ENCODE peak calls at places on chromosomes 7 and 10, in five cellular contexts. P, F, R, T and K are unnamed samples.

GRCh38 chr7:5661941-5662340 is 119.5 kb downstream of the RNF216 start:
- DNase-seq in P (no peak), F (peak; percentile 24), R (no peak), T (no peak), K (no peak)

GRCh38 chr10:31401287-31401686 is 82.3 kb downstream of the ZEB1 start:
- DNase-seq in P (no peak), F (no peak), R (no peak), T (no peak), K (no peak)

GRCh38 chr10:18359839-18360238 is 219.6 kb downstream of the CACNB2 start:
- DNase-seq in P (no peak), F (no peak), R (no peak), T (no peak), K (no peak)

GRCh38 chr7:45120-46090 is 147.0 kb upstream of the FAM20C start:
- DNase-seq in P (peak; percentile 11), F (no peak), R (no peak), T (no peak), K (no peak)

GRCh38 chr7:26035552-26035951 is 116.4 kb upstream of the NFE2L3 start:
- DNase-seq in P (no peak), F (no peak), R (peak; percentile 9), T (no peak), K (no peak)

GRCh38 chr10:126640391-126640790 is 30.1 kb downstream of the C10orf90 start:
- DNase-seq in P (no peak), F (no peak), R (no peak), T (no peak), K (no peak)

GRCh38 chr10:34916368-34916767 is 101.3 kb upstream of the PARD3 start:
- DNase-seq in P (no peak), F (no peak), R (no peak), T (no peak), K (no peak)

GRCh38 chr10:63250032-63250431 is 116.9 kb downstream of the NRBF2 start:
- DNase-seq in P (no peak), F (no peak), R (no peak), T (no peak), K (no peak)

GRCh38 chr10:108469940-108470339 is 1305.4 kb upstream of the SORCS1 start:
- DNase-seq in P (no peak), F (no peak), R (no peak), T (no peak), K (no peak)

GRCh38 chr10:17790631-17791030 is 18.5 kb upstream of the MRC1 start:
- DNase-seq in P (no peak), F (no peak), R (no peak), T (no peak), K (no peak)

GRCh38 chr10:115417585-115418265 is 324.6 kb downstream of the ATRNL1 start:
- DNase-seq in P (peak; percentile 53), F (no peak), R (peak; percentile 88), T (no peak), K (no peak)

GRCh38 chr7:132030161-132030568 is 473.7 kb upstream of the PODXL start:
- DNase-seq in P (peak; percentile 79), F (peak; percentile 61), R (peak; percentile 70), T (peak; percentile 16), K (no peak)

GRCh38 chr7:4144801-4145470 is 537.2 kb upstream of the FOXK1 start:
- DNase-seq in P (peak; percentile 58), F (peak; percentile 29), R (peak; percentile 46), T (peak; percentile 49), K (no peak)

GRCh38 chr7:150901160-150902035 is 49.1 kb downstream of the AOC1 start:
- DNase-seq in P (no peak), F (no peak), R (no peak), T (no peak), K (no peak)

GRCh38 chr10:84706431-84706830 is 378.0 kb downstream of the CCSER2 start:
- DNase-seq in P (no peak), F (no peak), R (no peak), T (no peak), K (no peak)

GRCh38 chr10:30529373-30529998 is 95.5 kb downstream of the MAP3K8 start:
- DNase-seq in P (peak; percentile 67), F (peak; percentile 45), R (no peak), T (peak; percentile 58), K (peak; percentile 73)

GRCh38 chr7:30743371-30744074 is 8.4 kb upstream of the INMT start:
- DNase-seq in P (peak; percentile 75), F (peak; percentile 36), R (peak; percentile 33), T (no peak), K (no peak)

GRCh38 chr10:62502995-62503613 is 128.9 kb downstream of the ZNF365 start:
- DNase-seq in P (no peak), F (no peak), R (no peak), T (no peak), K (no peak)

GRCh38 chr7:105655901-105656380 is 74.6 kb upstream of the EFCAB10 start:
- DNase-seq in P (no peak), F (no peak), R (no peak), T (no peak), K (no peak)

GRCh38 chr10:61486251-61486650 is 33.1 kb upstream of the TMEM26 start:
- DNase-seq in P (no peak), F (no peak), R (no peak), T (no peak), K (no peak)
- H3K27ac ChIP-seq in P (no peak overlapping the region), F (no peak overlapping the region), R (no peak overlapping the region), T (no peak overlapping the region), K (no peak overlapping the region)

DNA sequence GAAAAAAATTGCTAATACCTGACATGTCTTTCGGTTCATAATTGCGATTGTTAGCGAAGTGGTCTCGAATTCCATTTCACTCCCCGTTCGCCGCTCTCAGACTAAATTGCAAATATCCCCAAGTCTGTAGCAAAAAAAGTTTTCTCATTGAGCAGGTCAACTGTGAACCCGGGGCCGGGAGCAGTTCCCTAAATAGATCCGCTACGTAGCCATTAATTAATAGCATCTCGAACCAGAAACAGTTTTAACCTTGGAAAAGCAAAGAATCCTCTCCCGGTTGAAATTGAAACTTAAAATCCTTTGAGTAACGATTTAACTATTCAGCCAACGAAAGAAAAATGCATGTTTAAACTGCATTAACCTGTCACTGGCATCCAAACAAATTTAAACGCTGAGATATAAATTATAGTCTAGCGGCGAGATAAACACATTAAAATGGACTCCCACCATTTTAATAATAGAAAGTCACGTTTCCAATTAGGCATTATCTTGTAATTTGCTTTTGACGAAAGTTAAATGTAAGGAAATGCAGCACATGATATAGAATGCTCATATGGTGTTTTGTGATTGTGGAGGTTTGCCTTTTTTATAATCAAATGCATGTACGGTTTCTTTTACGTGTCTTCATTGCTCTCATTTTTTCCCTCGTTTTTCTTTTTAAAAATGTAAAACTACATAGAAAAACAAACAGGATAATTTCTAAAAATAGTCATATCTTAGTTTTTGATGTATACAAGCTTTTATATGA is 692 bp upstream of the KLF14 start:
- DNase-seq in P (peak; percentile 35), F (no peak), R (no peak), T (no peak), K (no peak)
- H3K27ac ChIP-seq in P (peak overlapping the region; percentile 76), F (no peak overlapping the region), R (no peak overlapping the region), T (peak overlapping the region; percentile 73), K (no peak overlapping the region)

DNA sequence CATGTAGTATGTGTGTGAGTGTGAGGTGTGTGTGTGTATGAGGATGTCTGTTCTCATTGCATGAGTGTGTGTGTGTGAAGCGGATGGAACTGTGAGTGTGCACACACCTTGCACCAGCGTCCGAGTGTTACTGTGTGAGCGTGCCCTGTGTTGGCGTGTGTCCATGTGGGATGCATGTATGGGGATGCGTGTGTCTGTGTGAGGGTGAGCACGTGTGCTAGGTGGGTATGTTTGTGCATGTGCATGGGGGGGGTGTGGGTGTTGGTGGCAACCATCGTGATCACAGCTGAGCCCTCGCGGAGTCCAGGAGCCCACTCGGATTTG is 6.4 kb downstream of the KNDC1 start:
- DNase-seq in P (no peak), F (no peak), R (no peak), T (no peak), K (no peak)
- H3K27ac ChIP-seq in P (no peak overlapping the region), F (no peak overlapping the region), R (no peak overlapping the region), T (no peak overlapping the region), K (no peak overlapping the region)

GRCh38 chr10:121668336-121669009 is 70.2 kb upstream of the FGFR2 start:
- DNase-seq in P (peak; percentile 75), F (peak; percentile 72), R (peak; percentile 93), T (peak; percentile 21), K (no peak)
- H3K27ac ChIP-seq in P (peak overlapping the region; percentile 51), F (no peak overlapping the region), R (peak overlapping the region; percentile 75), T (no peak overlapping the region), K (no peak overlapping the region)

DNA sequence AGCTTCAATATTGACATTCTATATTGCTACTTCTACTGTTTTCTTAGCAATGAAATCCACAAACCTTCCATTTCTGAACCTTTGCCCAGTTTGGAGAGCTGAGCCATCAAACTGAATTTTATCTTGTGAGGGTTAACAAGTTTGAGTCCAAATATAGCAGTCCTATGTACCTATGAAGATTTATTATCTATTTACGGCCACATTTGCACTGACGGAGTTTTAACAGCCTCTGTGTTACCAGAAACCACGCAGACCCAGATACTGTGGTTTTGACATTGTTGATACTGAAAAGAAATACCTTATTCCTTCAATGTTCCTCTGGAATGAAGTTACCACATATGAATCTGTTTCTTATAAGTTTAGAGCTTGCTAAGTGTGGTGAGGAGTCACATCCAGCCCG is 172.6 kb downstream of the FGFR2 start:
- DNase-seq in P (no peak), F (no peak), R (no peak), T (no peak), K (no peak)
- H3K27ac ChIP-seq in P (no peak overlapping the region), F (no peak overlapping the region), R (no peak overlapping the region), T (no peak overlapping the region), K (no peak overlapping the region)

DNA sequence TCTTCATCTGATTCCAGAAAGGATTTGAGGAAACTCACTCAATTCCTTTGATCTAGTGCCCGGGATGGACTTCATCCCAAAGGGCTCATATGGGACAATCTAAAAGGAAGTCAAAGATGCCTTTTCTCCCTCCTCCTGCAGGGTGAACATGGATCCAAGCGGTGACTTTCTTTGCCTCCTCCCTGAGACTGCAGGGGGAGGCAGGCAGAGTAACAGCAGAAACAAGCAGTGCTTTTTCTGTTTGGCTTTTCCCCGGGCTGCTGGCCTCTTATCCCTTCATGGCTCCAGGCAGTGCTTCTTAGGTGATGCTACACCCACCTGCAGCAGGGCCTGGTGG is 10.0 kb upstream of the DNMBP start:
- DNase-seq in P (no peak), F (no peak), R (peak; percentile 78), T (no peak), K (no peak)
- H3K27ac ChIP-seq in P (no peak overlapping the region), F (no peak overlapping the region), R (no peak overlapping the region), T (no peak overlapping the region), K (no peak overlapping the region)

GRCh38 chr10:324593-324992 is 189.3 kb downstream of the ZMYND11 start:
- DNase-seq in P (no peak), F (no peak), R (no peak), T (no peak), K (no peak)
- H3K27ac ChIP-seq in P (no peak overlapping the region), F (no peak overlapping the region), R (no peak overlapping the region), T (no peak overlapping the region), K (no peak overlapping the region)

GRCh38 chr10:129531195-129531968 is 64.3 kb downstream of the MGMT start:
- DNase-seq in P (no peak), F (no peak), R (peak; percentile 90), T (no peak), K (no peak)
- H3K27ac ChIP-seq in P (no peak overlapping the region), F (no peak overlapping the region), R (no peak overlapping the region), T (no peak overlapping the region), K (no peak overlapping the region)